ENCODE peak calls at places on chromosomes 4 and X, in four cellular contexts. N, L, X and C are unnamed samples.

GRCh38 chrX:148933881-148934280 is 433.5 kb downstream of the AFF2 start:
- DNase-seq in N (no peak), X (no peak), L (no peak), C (no peak)

GRCh38 chr4:102761478-102761790 is 666 bp upstream of the MANBA start:
- DNase-seq in N (peak; percentile 42), X (peak; percentile 10), L (no peak), C (no peak)

GRCh38 chrX:133726211-133726630 is 259.2 kb downstream of the GPC3 start:
- DNase-seq in X (no peak), L (no peak), N (no peak), C (peak; percentile 21)

GRCh38 chr4:162497564-162498167 is 333.9 kb upstream of the FSTL5 start:
- DNase-seq in N (peak; percentile 27), L (peak; percentile 26), X (no peak), C (peak; percentile 4)

GRCh38 chr4:3793545-3793944 is 27.4 kb downstream of the ADRA2C start:
- DNase-seq in X (no peak), L (no peak), N (no peak), C (no peak)

GRCh38 chrX:19440713-19441112 is 74.6 kb downstream of the MAP3K15 start:
- DNase-seq in X (no peak), L (peak; percentile 76), N (no peak), C (no peak)

GRCh38 chrX:70175338-70175737 is 1.9 kb upstream of the DGAT2L6 start:
- DNase-seq in X (no peak), N (no peak), L (no peak), C (no peak)

GRCh38 chr4:78437608-78438088 is 113.9 kb upstream of the ANXA3 start:
- DNase-seq in N (no peak), X (no peak), L (no peak), C (no peak)

GRCh38 chrX:389021-389441 is 2.3 kb upstream of the PPP2R3B start:
- DNase-seq in N (no peak), X (peak; percentile 86), L (no peak), C (no peak)

GRCh38 chr4:113094802-113095201 is 45.3 kb downstream of the ANK2 start:
- DNase-seq in N (no peak), L (no peak), X (no peak), C (no peak)

GRCh38 chr4:102139132-102139573 is 206.1 kb downstream of the SLC39A8 start:
- DNase-seq in N (no peak), L (no peak), X (no peak), C (no peak)

GRCh38 chr4:124278477-124278876 is 434.1 kb downstream of the ANKRD50 start:
- DNase-seq in N (no peak), L (no peak), X (no peak), C (no peak)

GRCh38 chrX:108091878-108092291 is 307 bp downstream of the ATG4A start:
- DNase-seq in L (no peak), X (no peak), N (peak; percentile 23), C (no peak)
- H3K27ac ChIP-seq in L (peak overlapping the region; percentile 10), X (no peak overlapping the region), N (peak overlapping the region; percentile 15), C (no peak overlapping the region)

DNA sequence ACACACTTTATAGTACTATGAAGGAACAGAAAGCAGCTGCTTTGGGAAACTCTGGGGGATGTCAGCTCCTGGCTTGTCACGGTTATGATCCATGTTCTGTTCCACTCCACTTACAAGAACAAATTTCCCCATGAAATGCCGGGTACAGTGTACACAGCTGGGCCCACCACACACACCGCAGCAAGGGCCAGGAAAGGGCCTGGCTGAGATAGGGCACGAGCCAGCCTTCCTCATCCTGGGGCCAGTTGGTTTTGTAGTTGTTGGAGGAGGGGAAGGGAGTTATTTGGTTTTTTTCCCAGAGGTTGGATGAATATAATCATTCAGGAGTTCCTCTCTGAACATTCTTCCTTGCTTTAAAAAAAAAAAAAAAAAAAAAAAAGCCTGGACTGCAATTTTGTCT is 56.8 kb downstream of the SEPSECS start:
- DNase-seq in L (no peak), X (peak; percentile 41), N (no peak), C (no peak)
- H3K27ac ChIP-seq in L (no peak overlapping the region), X (peak overlapping the region; percentile 20), N (no peak overlapping the region), C (no peak overlapping the region)

GRCh38 chr4:137531951-137532868 is at the start of gene PCDH18:
- DNase-seq in X (peak; percentile 90), L (peak; percentile 83), N (peak; percentile 84), C (peak; percentile 97)

GRCh38 chr4:137532869-137533236 is 559 bp upstream of the PCDH18 start:
- DNase-seq in X (no peak), N (peak; percentile 69), L (no peak), C (no peak)

GRCh38 chr4:137535718-137536117 is 3.4 kb upstream of the PCDH18 start:
- DNase-seq in L (no peak), N (no peak), X (no peak), C (no peak)

GRCh38 chr4:137533855-137534254 is 1.6 kb upstream of the PCDH18 start:
- DNase-seq in N (no peak), L (no peak), X (no peak), C (no peak)

GRCh38 chr4:137534516-137534915 is 2.2 kb upstream of the PCDH18 start:
- DNase-seq in L (no peak), X (no peak), N (no peak), C (no peak)
- H3K27ac ChIP-seq in L (no peak overlapping the region), X (no peak overlapping the region), N (no peak overlapping the region), C (no peak overlapping the region)

GRCh38 chrX:38850807-38851533 is 49.7 kb downstream of the MID1IP1 start:
- DNase-seq in L (no peak), X (no peak), N (no peak), C (no peak)
- H3K27ac ChIP-seq in L (no peak overlapping the region), X (no peak overlapping the region), N (no peak overlapping the region), C (no peak overlapping the region)

GRCh38 chr4:5760246-5760645 is 49.2 kb downstream of the EVC start:
- DNase-seq in L (no peak), N (no peak), X (no peak), C (no peak)
- H3K27ac ChIP-seq in L (no peak overlapping the region), N (no peak overlapping the region), X (no peak overlapping the region), C (no peak overlapping the region)

GRCh38 chr4:26110493-26110892 is 196.5 kb downstream of the SMIM20 start:
- DNase-seq in X (no peak), N (no peak), L (no peak), C (no peak)

GRCh38 chr4:26108024-26108423 is 194.0 kb downstream of the SMIM20 start:
- DNase-seq in X (no peak), N (no peak), L (no peak), C (no peak)

GRCh38 chr4:26104056-26104685 is 190.2 kb downstream of the SMIM20 start:
- DNase-seq in N (peak; percentile 13), L (no peak), X (no peak), C (no peak)

GRCh38 chr4:26105372-26105771 is 191.4 kb downstream of the SMIM20 start:
- DNase-seq in N (no peak), L (no peak), X (no peak), C (no peak)

GRCh38 chr4:26105815-26106699 is 192.0 kb downstream of the SMIM20 start:
- DNase-seq in X (no peak), L (no peak), N (no peak), C (no peak)
- H3K27ac ChIP-seq in X (peak overlapping the region; percentile 9), L (no peak overlapping the region), N (no peak overlapping the region), C (no peak overlapping the region)